ENCODE peak calls at places on chromosomes 2 and 18, in six cellular contexts. X is pancreas, Z is MM.1S, S is HCT116, C is body of pancreas, Q is MCF 10A. J is an unnamed sample.

GRCh38 chr2:68909793-68910674 is 38.8 kb upstream of the BMP10 start:
- DNase-seq in Q (peak), C (peak), Z (peak), S (peak), X (no peak), J (peak)

GRCh38 chr2:14677039-14677438 is 44.5 kb downstream of the LRATD1 start:
- DNase-seq in Q (peak), Z (peak), S (no peak), C (no peak), X (no peak), J (no peak)

GRCh38 chr18:11944786-11945185 is 36.5 kb upstream of the IMPA2 start:
- DNase-seq in C (no peak), S (no peak), Q (no peak), X (no peak), Z (no peak), J (no peak)

GRCh38 chr2:16023663-16024360 is 83.5 kb downstream of the MYCN start:
- DNase-seq in Q (no peak), S (no peak), X (no peak), Z (no peak), C (no peak), J (no peak)

GRCh38 chr2:15943378-15943851 is 3.1 kb downstream of the MYCN start:
- DNase-seq in X (no peak), S (no peak), C (no peak), Q (no peak), Z (no peak), J (peak)

GRCh38 chr2:72149556-72150156 is 2.0 kb upstream of the CYP26B1 start:
- DNase-seq in Z (no peak), S (no peak), C (peak), X (peak), Q (peak), J (no peak)

GRCh38 chr2:102064679-102065674 is 73.2 kb downstream of the IL1R2 start:
- DNase-seq in C (no peak), X (no peak), Q (no peak), S (no peak), Z (no peak), J (no peak)

GRCh38 chr2:230492107-230492506 is 76.1 kb downstream of the SP100 start:
- DNase-seq in C (no peak), X (no peak), Q (no peak), Z (no peak), S (no peak), J (no peak)

GRCh38 chr2:160064916-160065315 is 2.5 kb upstream of the PLA2R1 start:
- DNase-seq in Q (no peak), C (no peak), Z (no peak), X (no peak), S (no peak), J (no peak)

GRCh38 chr2:170248574-170249393 is 70.8 kb downstream of the MYO3B start:
- DNase-seq in C (no peak), Z (no peak), X (no peak), S (no peak), Q (no peak), J (no peak)

GRCh38 chr2:226783885-226784284 is 15.7 kb downstream of the IRS1 start:
- DNase-seq in X (no peak), Q (no peak), Z (no peak), S (no peak), C (no peak), J (no peak)

GRCh38 chr2:187658952-187659525 is 104.8 kb upstream of the TFPI start:
- DNase-seq in Q (peak), Z (no peak), S (peak), X (no peak), C (no peak), J (no peak)

GRCh38 chr2:191637182-191638078 is 40.5 kb upstream of the NABP1 start:
- DNase-seq in Q (peak), X (no peak), C (no peak), Z (peak), S (peak), J (peak)

GRCh38 chr2:160222546-160223281 is 22.6 kb upstream of the ITGB6 start:
- DNase-seq in X (no peak), Q (no peak), C (no peak), S (no peak), Z (no peak), J (no peak)

GRCh38 chr2:216956820-216957493 is 97.1 kb upstream of the TNP1 start:
- DNase-seq in X (no peak), Z (no peak), Q (no peak), S (no peak), C (no peak), J (no peak)

GRCh38 chr2:238694136-238694755 is 153.6 kb upstream of the TWIST2 start:
- DNase-seq in Q (no peak), Z (no peak), X (no peak), S (no peak), C (no peak), J (no peak)

GRCh38 chr2:104872034-104872865 is 18.3 kb downstream of the POU3F3 start:
- DNase-seq in C (no peak), Z (no peak), X (no peak), Q (no peak), S (no peak), J (no peak)

GRCh38 chr2:160405077-160405865 is 88.3 kb downstream of the RBMS1 start:
- DNase-seq in Q (no peak), C (no peak), X (no peak), Z (no peak), S (no peak), J (no peak)

GRCh38 chr2:204251118-204251757 is 294.0 kb upstream of the PARD3B start:
- DNase-seq in S (no peak), C (no peak), Q (no peak), X (no peak), Z (peak), J (no peak)

GRCh38 chr2:25885933-25886332 is 7.6 kb upstream of the ASXL2 start:
- DNase-seq in X (no peak), Q (peak), Z (no peak), S (no peak), C (no peak), J (no peak)

GRCh38 chr2:197889041-197889440 is 84.6 kb downstream of the PLCL1 start:
- DNase-seq in X (no peak), C (no peak), S (no peak), Q (peak), Z (peak), J (peak)

GRCh38 chr2:169828141-169828811 is 1.0 kb downstream of the UBR3 start:
- DNase-seq in Q (peak), S (no peak), X (no peak), C (peak), Z (peak), J (peak)

GRCh38 chr2:144117079-144117478 is 402.8 kb downstream of the ZEB2 start:
- DNase-seq in C (no peak), X (no peak), Q (no peak), Z (no peak), S (no peak), J (no peak)

GRCh38 chr2:50765146-50765545 is 266.8 kb downstream of the NRXN1 start:
- DNase-seq in C (no peak), S (no peak), Z (no peak), Q (no peak), X (no peak), J (no peak)

GRCh38 chr2:48753228-48753627 is 2.3 kb downstream of the LHCGR start:
- DNase-seq in X (no peak), C (no peak), Z (peak), Q (no peak), S (no peak), J (no peak)

GRCh38 chr18:23053756-23054457 is 81.4 kb upstream of the CABLES1 start:
- DNase-seq in Q (peak), X (no peak), Z (no peak), C (peak), S (no peak), J (no peak)
- TF ChIP-seq CTCF in Q (peak), X (no peak), Z (no peak), C (no peak), S (peak), J (no peak)

GRCh38 chr2:239767016-239767905 is 257.9 kb downstream of the NDUFA10 start:
- DNase-seq in Q (peak), C (no peak), X (no peak), S (no peak), Z (peak), J (no peak)
- TF ChIP-seq CTCF in Q (no peak), C (no peak), X (no peak), S (no peak), Z (no peak), J (no peak)

GRCh38 chr2:8754056-8754790 is 72.4 kb downstream of the ID2 start:
- DNase-seq in Z (no peak), Q (no peak), C (no peak), X (no peak), S (no peak), J (no peak)
- TF ChIP-seq CTCF in Z (no peak), Q (no peak), C (no peak), X (no peak), S (no peak), J (no peak)

GRCh38 chr2:95053543-95053942 is 28.0 kb downstream of the MAL start:
- DNase-seq in Z (no peak), C (no peak), S (no peak), Q (peak), X (no peak), J (no peak)

GRCh38 chr2:95052804-95053535 is 27.5 kb downstream of the MAL start:
- DNase-seq in X (no peak), C (no peak), Z (no peak), S (no peak), Q (no peak), J (no peak)

GRCh38 chr2:95051636-95052035 is 26.1 kb downstream of the MAL start:
- DNase-seq in S (no peak), X (no peak), Q (no peak), Z (no peak), C (no peak), J (no peak)

GRCh38 chr2:95050385-95051300 is 25.1 kb downstream of the MAL start:
- DNase-seq in X (no peak), C (no peak), Z (no peak), Q (no peak), S (no peak), J (no peak)

DNA sequence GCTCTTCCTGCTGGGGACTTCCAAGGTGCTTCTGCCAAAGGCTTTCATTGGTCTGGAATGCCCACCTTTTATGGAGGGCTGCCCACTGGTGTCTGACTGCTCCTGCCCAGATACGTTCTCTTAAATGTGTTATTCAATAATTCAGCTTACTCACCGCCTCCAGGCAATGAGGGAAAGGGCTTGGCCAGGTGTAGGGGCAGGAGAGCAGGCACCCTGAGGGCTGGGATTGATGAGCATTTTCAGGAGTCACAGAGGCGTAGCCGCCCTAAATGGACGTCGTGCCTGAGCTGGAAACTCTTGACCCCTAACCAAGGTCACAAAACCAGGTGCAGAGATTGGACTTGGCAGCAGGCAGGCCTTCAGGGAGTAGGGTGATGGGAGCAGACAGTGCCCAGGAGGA is 26.8 kb downstream of the MAL start:
- DNase-seq in Z (no peak), X (no peak), Q (peak), C (no peak), S (no peak), J (no peak)
- TF ChIP-seq CTCF in Z (no peak), X (no peak), Q (no peak), C (no peak), S (no peak), J (no peak)